ENCODE peak calls at places on chromosomes 11 and 22, in four cellular contexts. B is PC-3, I is lung, G is psoas muscle. J is an unnamed sample.
A peak's percentile ranks its signal among the peaks of the same experiment; 100 is the strongest.

GRCh38 chr11:2086239-2087040 is 52.7 kb downstream of the IGF2 start:
- DNase-seq in I (peak; percentile 17), G (peak; percentile 6), B (no peak), J (no peak)

GRCh38 chr11:2301631-2302272 is at the start of the genes C11orf21 and TSPAN32:
- DNase-seq in B (peak; percentile 9), G (no peak), I (peak; percentile 54), J (no peak)

GRCh38 chr11:844693-845644 is 2.3 kb downstream of the TSPAN4 start:
- DNase-seq in I (peak; percentile 94), B (peak; percentile 74), G (peak; percentile 90), J (peak; percentile 97)

GRCh38 chr11:101321222-101321621 is 191.6 kb upstream of the PGR start:
- DNase-seq in I (peak; percentile 77), B (peak; percentile 16), G (no peak), J (peak; percentile 65)

GRCh38 chr11:57668467-57668890 is 565 bp downstream of the ZDHHC5 start:
- DNase-seq in G (no peak), I (no peak), B (peak; percentile 26), J (no peak)

GRCh38 chr22:31933816-31934482 is 10.4 kb upstream of the YWHAH start:
- DNase-seq in I (no peak), G (no peak), B (no peak), J (no peak)

GRCh38 chr11:86673872-86674750 is 1.7 kb upstream of the ME3 start:
- DNase-seq in G (no peak), B (peak; percentile 36), I (no peak), J (no peak)

GRCh38 chr11:75475767-75476650 is 43.0 kb upstream of the KLHL35 start:
- DNase-seq in G (peak; percentile 70), B (peak; percentile 49), I (no peak), J (peak; percentile 55)

GRCh38 chr11:86865436-86865835 is 65.1 kb downstream of the PRSS23 start:
- DNase-seq in G (no peak), B (no peak), I (no peak), J (no peak)

GRCh38 chr22:48874956-48875355 is 952.7 kb downstream of the BRD1 start:
- DNase-seq in G (no peak), B (no peak), I (no peak), J (no peak)

GRCh38 chr11:850777-851762 is 8.4 kb downstream of the TSPAN4 start:
- DNase-seq in G (no peak), I (no peak), B (no peak), J (no peak)

GRCh38 chr11:1918436-1919315 is 827 bp upstream of the TNNT3 start:
- DNase-seq in B (no peak), G (no peak), I (no peak), J (no peak)

GRCh38 chr22:20424937-20425587 is 12.6 kb downstream of the SCARF2 start:
- DNase-seq in B (no peak), I (no peak), G (no peak), J (no peak)

GRCh38 chr22:30875481-30876215 is 92.9 kb downstream of the MORC2 start:
- DNase-seq in I (no peak), B (no peak), G (peak; percentile 77), J (no peak)

GRCh38 chr11:134374891-134375550 is 37.0 kb downstream of the B3GAT1 start:
- DNase-seq in G (no peak), I (no peak), B (no peak), J (no peak)

GRCh38 chr11:134372961-134373360 is 39.1 kb downstream of the B3GAT1 start:
- DNase-seq in I (no peak), B (no peak), G (no peak), J (peak; percentile 34)

GRCh38 chr11:134372536-134372935 is 39.5 kb downstream of the B3GAT1 start:
- DNase-seq in G (no peak), B (no peak), I (no peak), J (no peak)

GRCh38 chr11:134374171-134374570 is 37.9 kb downstream of the B3GAT1 start:
- DNase-seq in B (no peak), I (no peak), G (no peak), J (no peak)

GRCh38 chr11:134373591-134374052 is 38.4 kb downstream of the B3GAT1 start:
- DNase-seq in G (no peak), B (no peak), I (no peak), J (no peak)
- H3K4me3 ChIP-seq in G (no peak overlapping the region), B (no peak overlapping the region), I (no peak overlapping the region), J (no peak overlapping the region)

GRCh38 chr11:19091366-19091765 is 25.6 kb upstream of the ZDHHC13 start:
- DNase-seq in I (no peak), B (no peak), G (no peak), J (no peak)
- H3K27ac ChIP-seq in I (no peak overlapping the region), B (no peak overlapping the region), G (no peak overlapping the region), J (no peak overlapping the region)

GRCh38 chr11:30206249-30206996 is 24.4 kb upstream of the FSHB start:
- DNase-seq in B (no peak), G (no peak), I (no peak), J (no peak)

GRCh38 chr11:30197869-30198268 is 32.9 kb upstream of the FSHB start:
- DNase-seq in G (no peak), B (no peak), I (no peak), J (no peak)

GRCh38 chr11:30203850-30204249 is 27.0 kb upstream of the FSHB start:
- DNase-seq in B (no peak), G (no peak), I (no peak), J (no peak)
- H3K4me3 ChIP-seq in B (no peak overlapping the region), G (no peak overlapping the region), I (no peak overlapping the region), J (no peak overlapping the region)

GRCh38 chr11:19777032-19777341 is 64.3 kb downstream of the NAV2 start:
- DNase-seq in B (peak; percentile 4), G (no peak), I (peak; percentile 36), J (peak; percentile 35)
- H3K27ac ChIP-seq in B (peak overlapping the region; percentile 42), G (no peak overlapping the region), I (no peak overlapping the region), J (peak overlapping the region; percentile 22)

GRCh38 chr11:33718441-33718840 is 17.8 kb downstream of the CD59 start:
- DNase-seq in G (no peak), B (no peak), I (no peak), J (no peak)

GRCh38 chr11:33721984-33722383 is 14.2 kb downstream of the CD59 start:
- DNase-seq in I (no peak), G (peak; percentile 38), B (no peak), J (no peak)

GRCh38 chr11:33721291-33721840 is 14.9 kb downstream of the CD59 start:
- DNase-seq in I (no peak), G (peak; percentile 48), B (peak; percentile 81), J (no peak)

GRCh38 chr11:33722579-33723234 is 13.5 kb downstream of the CD59 start:
- DNase-seq in B (peak; percentile 86), G (peak; percentile 62), I (peak; percentile 37), J (no peak)

GRCh38 chr11:33719587-33719986 is 16.6 kb downstream of the CD59 start:
- DNase-seq in G (no peak), B (peak; percentile 58), I (no peak), J (no peak)
- H3K4me3 ChIP-seq in G (no peak overlapping the region), B (no peak overlapping the region), I (no peak overlapping the region), J (no peak overlapping the region)

GRCh38 chr11:117875397-117876048 is 935 bp downstream of the FXYD6 start:
- DNase-seq in B (no peak), I (no peak), G (no peak), J (no peak)

GRCh38 chr11:117874910-117875396 is 1.5 kb downstream of the FXYD6 start:
- DNase-seq in G (no peak), I (no peak), B (no peak), J (no peak)

GRCh38 chr11:117872962-117873827 is 3.3 kb downstream of the FXYD6 start:
- DNase-seq in G (no peak), B (no peak), I (no peak), J (no peak)

GRCh38 chr11:117873828-117874125 is 2.7 kb downstream of the FXYD6 start:
- DNase-seq in B (no peak), I (no peak), G (no peak), J (no peak)

DNA sequence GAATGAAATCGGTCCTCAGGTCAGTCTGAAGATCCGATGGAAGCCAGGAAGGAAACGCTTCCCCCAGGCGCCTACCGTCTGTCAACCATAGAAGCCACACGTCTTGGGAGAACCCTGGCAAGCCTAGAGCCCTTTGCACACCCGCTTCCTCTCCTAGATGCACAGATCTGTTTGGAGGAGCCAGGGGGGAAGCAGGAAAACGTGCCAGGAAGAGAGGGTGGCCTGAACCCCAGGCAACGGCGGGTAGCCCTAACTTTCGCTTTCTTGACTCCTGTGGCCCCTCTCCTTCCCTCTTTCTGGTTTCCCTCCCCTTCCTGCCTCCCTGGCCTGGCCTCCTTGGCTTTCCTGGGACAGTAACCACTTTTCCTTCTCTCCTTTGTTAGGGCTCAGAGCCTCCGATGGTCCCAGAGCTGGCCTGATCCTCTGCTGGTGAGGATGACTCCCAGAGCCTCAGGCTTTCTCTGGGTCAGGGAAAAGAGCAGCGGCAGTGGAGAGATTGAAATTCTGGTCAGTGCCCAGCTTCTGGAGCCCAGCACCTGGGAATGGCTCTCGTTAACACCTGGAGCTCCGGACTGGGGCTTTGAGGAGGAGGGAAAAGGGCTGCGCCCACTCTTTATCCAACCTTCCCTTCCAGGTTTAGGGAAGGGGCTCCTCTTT is 2.1 kb downstream of the FXYD6 start:
- DNase-seq in B (no peak), G (no peak), I (no peak), J (no peak)
- H3K27ac ChIP-seq in B (no peak overlapping the region), G (peak overlapping the region; percentile 30), I (no peak overlapping the region), J (no peak overlapping the region)

J was measured in thyroid gland.